ENCODE peak calls at places on chromosomes 7 and 10, in four cellular contexts. One of them, this sample, is unnamed.

GRCh38 chr10:93749218-93749799 is 8.4 kb upstream of the LGI1 start:
- DNase-seq in WTC11: peak
- DNase-seq in SK-N-SH: no peak
- DNase-seq in HepG2: no peak
- DNase-seq in this sample: no peak

GRCh38 chr10:89504691-89505090 is 30.7 kb downstream of the SLC16A12 start:
- DNase-seq in SK-N-SH: no peak
- DNase-seq in HepG2: no peak
- DNase-seq in WTC11: no peak
- DNase-seq in this sample: no peak

GRCh38 chr10:69237528-69238159 is 17.5 kb downstream of the HKDC1 start:
- DNase-seq in WTC11: peak
- DNase-seq in HepG2: peak
- DNase-seq in SK-N-SH: peak
- DNase-seq in this sample: peak

GRCh38 chr10:46310143-46310514 is 23.3 kb downstream of the ANTXRL start:
- DNase-seq in SK-N-SH: no peak
- DNase-seq in HepG2: no peak
- DNase-seq in WTC11: no peak
- DNase-seq in this sample: no peak

GRCh38 chr7:128387663-128388485 is 21.9 kb downstream of the IMPDH1 start:
- DNase-seq in HepG2: peak
- DNase-seq in SK-N-SH: peak
- DNase-seq in WTC11: peak
- DNase-seq in this sample: peak

GRCh38 chr10:45470098-45471012 is 96.3 kb downstream of the ALOX5 start:
- DNase-seq in HepG2: peak
- DNase-seq in SK-N-SH: peak
- DNase-seq in WTC11: peak
- DNase-seq in this sample: peak

GRCh38 chr7:24757799-24758275 is 573 bp upstream of the GSDME start:
- DNase-seq in HepG2: peak
- DNase-seq in SK-N-SH: peak
- DNase-seq in WTC11: no peak
- DNase-seq in this sample: no peak

GRCh38 chr7:92836489-92837213 is at the start of gene CDK6:
- DNase-seq in HepG2: peak
- DNase-seq in SK-N-SH: peak
- DNase-seq in WTC11: peak
- DNase-seq in this sample: peak

GRCh38 chr7:44520574-44520973 is 20.6 kb downstream of the NPC1L1 start:
- DNase-seq in SK-N-SH: no peak
- DNase-seq in WTC11: no peak
- DNase-seq in HepG2: no peak
- DNase-seq in this sample: no peak

GRCh38 chr7:131235489-131236317 is 92.0 kb upstream of the MKLN1 start:
- DNase-seq in HepG2: peak
- DNase-seq in WTC11: no peak
- DNase-seq in SK-N-SH: peak
- DNase-seq in this sample: no peak

GRCh38 chr10:76242956-76243355 is 811.5 kb downstream of the LRMDA start:
- DNase-seq in WTC11: no peak
- DNase-seq in SK-N-SH: no peak
- DNase-seq in HepG2: no peak
- DNase-seq in this sample: no peak

GRCh38 chr7:139855498-139856270 is 26.6 kb downstream of the TBXAS1 start:
- DNase-seq in WTC11: no peak
- DNase-seq in HepG2: no peak
- DNase-seq in SK-N-SH: no peak
- DNase-seq in this sample: peak

GRCh38 chr10:13681095-13681494 is 94.3 kb downstream of the PRPF18 start:
- DNase-seq in HepG2: no peak
- DNase-seq in WTC11: no peak
- DNase-seq in SK-N-SH: no peak
- DNase-seq in this sample: no peak

GRCh38 chr10:68950598-68950997 is 5.4 kb upstream of the DDX21 start:
- DNase-seq in SK-N-SH: no peak
- DNase-seq in HepG2: no peak
- DNase-seq in WTC11: no peak
- DNase-seq in this sample: no peak

GRCh38 chr10:3419719-3420495 is 247.3 kb upstream of the PITRM1 start:
- DNase-seq in WTC11: no peak
- DNase-seq in HepG2: no peak
- DNase-seq in SK-N-SH: no peak
- DNase-seq in this sample: no peak

GRCh38 chr7:92025260-92025659 is 84.6 kb downstream of the AKAP9 start:
- DNase-seq in HepG2: no peak
- DNase-seq in SK-N-SH: no peak
- DNase-seq in WTC11: no peak
- DNase-seq in this sample: no peak

GRCh38 chr7:101792051-101792651 is 25.3 kb upstream of the CUX1 start:
- DNase-seq in SK-N-SH: peak
- DNase-seq in HepG2: no peak
- DNase-seq in WTC11: no peak
- DNase-seq in this sample: no peak

GRCh38 chr7:2805213-2806003 is 38.7 kb downstream of the GNA12 start:
- DNase-seq in WTC11: no peak
- DNase-seq in HepG2: peak
- DNase-seq in SK-N-SH: no peak
- DNase-seq in this sample: peak

GRCh38 chr7:117666019-117666418 is 186.2 kb downstream of the CFTR start:
- DNase-seq in SK-N-SH: no peak
- DNase-seq in HepG2: no peak
- DNase-seq in WTC11: no peak
- DNase-seq in this sample: no peak

GRCh38 chr7:80729586-80730320 is 91.3 kb downstream of the CD36 start:
- DNase-seq in WTC11: no peak
- DNase-seq in HepG2: no peak
- DNase-seq in SK-N-SH: no peak
- DNase-seq in this sample: no peak

GRCh38 chr7:69994907-69995542 is 396.8 kb downstream of the AUTS2 start:
- DNase-seq in HepG2: no peak
- DNase-seq in SK-N-SH: no peak
- DNase-seq in WTC11: no peak
- DNase-seq in this sample: no peak

GRCh38 chr10:132855889-132856288 is 69.9 kb upstream of the NKX6-2 start:
- DNase-seq in SK-N-SH: no peak
- DNase-seq in WTC11: peak
- DNase-seq in HepG2: no peak
- DNase-seq in this sample: no peak

GRCh38 chr10:124547651-124548168 is 86.1 kb downstream of the LHPP start:
- DNase-seq in HepG2: peak
- DNase-seq in SK-N-SH: peak
- DNase-seq in WTC11: no peak
- DNase-seq in this sample: peak

GRCh38 chr7:128425851-128426250 is 16.1 kb upstream of the IMPDH1 start:
- DNase-seq in WTC11: peak
- DNase-seq in HepG2: peak
- DNase-seq in SK-N-SH: peak
- DNase-seq in this sample: peak

GRCh38 chr10:12500406-12501303 is 151.3 kb downstream of the CAMK1D start:
- DNase-seq in HepG2: no peak
- DNase-seq in SK-N-SH: no peak
- DNase-seq in WTC11: no peak
- DNase-seq in this sample: no peak

GRCh38 chr10:92880233-92880861 is 32.0 kb downstream of the EXOC6 start:
- DNase-seq in WTC11: no peak
- DNase-seq in HepG2: peak
- DNase-seq in SK-N-SH: peak
- DNase-seq in this sample: no peak

GRCh38 chr10:9709849-9710248 is 1307.8 kb upstream of the CELF2 start:
- DNase-seq in SK-N-SH: no peak
- DNase-seq in HepG2: no peak
- DNase-seq in WTC11: no peak
- DNase-seq in this sample: no peak

GRCh38 chr7:116356979-116357378 is 142.6 kb upstream of the CAV2 start:
- DNase-seq in HepG2: no peak
- DNase-seq in SK-N-SH: no peak
- DNase-seq in WTC11: no peak
- DNase-seq in this sample: no peak

GRCh38 chr10:117590516-117590915 is 48.0 kb downstream of the EMX2 start:
- DNase-seq in HepG2: no peak
- DNase-seq in WTC11: no peak
- DNase-seq in SK-N-SH: no peak
- DNase-seq in this sample: no peak

GRCh38 chr10:69853064-69853463 is 51.4 kb downstream of the COL13A1 start:
- DNase-seq in WTC11: no peak
- DNase-seq in SK-N-SH: no peak
- DNase-seq in HepG2: no peak
- DNase-seq in this sample: no peak

DNA sequence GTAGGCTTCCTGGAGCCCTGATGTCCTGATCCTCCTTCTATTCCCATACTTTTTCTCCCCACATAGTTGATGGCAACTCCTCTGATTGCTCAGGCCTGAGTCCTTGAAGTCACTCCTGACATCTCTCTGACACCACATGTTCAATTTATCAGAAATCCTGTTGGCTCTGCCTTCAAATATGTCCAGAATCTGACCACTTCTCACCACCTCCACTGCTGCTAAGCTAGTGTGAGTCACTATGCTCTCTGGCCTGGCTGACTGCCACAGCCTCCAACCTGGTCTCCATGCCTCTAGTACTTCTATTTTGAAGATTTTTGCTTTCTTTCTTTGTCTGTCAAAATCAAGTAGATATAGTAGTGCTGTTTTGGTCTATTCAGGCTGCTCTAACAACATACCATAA is 53.0 kb downstream of the TMEM229A start:
- DNase-seq in WTC11: no peak
- DNase-seq in HepG2: no peak
- DNase-seq in SK-N-SH: no peak
- DNase-seq in this sample: no peak
- TF ChIP-seq FOXJ3 in WTC11: no peak
- TF ChIP-seq FOXJ3 in HepG2: no peak
- TF ChIP-seq FOXJ3 in SK-N-SH: no peak
- TF ChIP-seq FOXJ3 in this sample: no peak

GRCh38 chr10:6385683-6386082 is 183.0 kb downstream of the PFKFB3 start:
- DNase-seq in SK-N-SH: no peak
- DNase-seq in WTC11: no peak
- DNase-seq in HepG2: no peak
- DNase-seq in this sample: no peak
- TF ChIP-seq FOXJ3 in SK-N-SH: no peak
- TF ChIP-seq FOXJ3 in WTC11: no peak
- TF ChIP-seq FOXJ3 in HepG2: no peak
- TF ChIP-seq FOXJ3 in this sample: no peak

GRCh38 chr7:98077762-98078161 is 28.9 kb upstream of the LMTK2 start:
- DNase-seq in WTC11: no peak
- DNase-seq in HepG2: no peak
- DNase-seq in SK-N-SH: no peak
- DNase-seq in this sample: no peak

GRCh38 chr7:98078197-98078870 is 28.3 kb upstream of the LMTK2 start:
- DNase-seq in SK-N-SH: no peak
- DNase-seq in HepG2: no peak
- DNase-seq in WTC11: no peak
- DNase-seq in this sample: no peak

GRCh38 chr7:98075801-98076200 is 30.9 kb upstream of the LMTK2 start:
- DNase-seq in HepG2: no peak
- DNase-seq in SK-N-SH: no peak
- DNase-seq in WTC11: no peak
- DNase-seq in this sample: no peak

GRCh38 chr7:98081351-98081750 is 25.3 kb upstream of the LMTK2 start:
- DNase-seq in WTC11: no peak
- DNase-seq in SK-N-SH: no peak
- DNase-seq in HepG2: no peak
- DNase-seq in this sample: no peak

DNA sequence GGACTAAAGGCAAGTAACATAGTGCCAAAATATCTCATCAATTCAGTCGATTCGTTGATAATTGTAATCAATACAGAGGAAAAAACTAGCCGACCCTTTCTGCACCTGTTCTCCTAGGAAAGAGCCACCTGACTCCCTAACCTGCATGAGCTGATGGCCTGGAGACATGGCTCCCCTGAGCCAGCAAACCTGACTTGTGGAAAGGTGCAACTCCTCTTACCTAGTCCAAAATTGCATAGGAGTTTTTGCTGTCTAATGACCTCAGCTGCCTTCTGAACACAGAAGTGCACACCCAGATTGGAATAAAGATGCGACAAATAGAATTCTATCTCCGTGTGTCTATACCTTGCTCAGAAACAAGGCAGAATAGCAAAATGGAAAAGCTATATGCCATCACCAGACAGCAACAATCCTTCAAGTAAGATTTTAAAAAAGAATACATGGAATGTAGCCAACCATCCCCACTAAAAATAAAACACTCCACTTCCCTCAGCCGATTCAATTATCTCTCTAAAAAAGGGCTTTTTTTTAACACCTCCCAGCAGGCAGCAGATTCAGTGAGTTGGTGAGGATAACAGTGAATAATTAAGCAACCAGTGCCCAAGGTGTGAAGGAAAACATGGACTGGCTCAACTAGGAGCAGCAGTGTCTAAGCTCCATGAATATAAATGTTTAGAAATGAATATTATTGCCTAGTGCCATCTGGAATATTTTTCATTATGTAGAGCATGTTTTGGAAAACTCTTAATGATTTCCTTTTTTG is 26.6 kb upstream of the LMTK2 start:
- DNase-seq in WTC11: no peak
- DNase-seq in SK-N-SH: no peak
- DNase-seq in HepG2: no peak
- DNase-seq in this sample: no peak
- TF ChIP-seq FOXJ3 in WTC11: no peak
- TF ChIP-seq FOXJ3 in SK-N-SH: no peak
- TF ChIP-seq FOXJ3 in HepG2: no peak
- TF ChIP-seq FOXJ3 in this sample: no peak

GRCh38 chr10:80504158-80504811 is 33.4 kb upstream of the SH2D4B start:
- DNase-seq in WTC11: no peak
- DNase-seq in HepG2: no peak
- DNase-seq in SK-N-SH: peak
- DNase-seq in this sample: peak
- TF ChIP-seq FOXJ3 in WTC11: no peak
- TF ChIP-seq FOXJ3 in HepG2: no peak
- TF ChIP-seq FOXJ3 in SK-N-SH: no peak
- TF ChIP-seq FOXJ3 in this sample: no peak

GRCh38 chr10:1579671-1580070 is 157.7 kb downstream of the ADARB2 start:
- DNase-seq in SK-N-SH: no peak
- DNase-seq in WTC11: no peak
- DNase-seq in HepG2: no peak
- DNase-seq in this sample: no peak
- TF ChIP-seq FOXJ3 in SK-N-SH: no peak
- TF ChIP-seq FOXJ3 in WTC11: no peak
- TF ChIP-seq FOXJ3 in HepG2: no peak
- TF ChIP-seq FOXJ3 in this sample: no peak

This sample was measured in K562.